ENCODE peak calls at places on chromosomes 1 and 21, in six cellular contexts. G is GM12878, N is HepG2, Z is A549, V is endothelial cell of umbilical vein, A is K562. U is an unnamed sample.

GRCh38 chr1:72439036-72439435 is 156.7 kb upstream of the NEGR1 start:
- DNase-seq in G (no peak), V (peak), N (no peak), Z (no peak), A (no peak), U (no peak)

GRCh38 chr1:116461723-116462122 is 88.7 kb downstream of the ATP1A1 start:
- DNase-seq in V (no peak), G (no peak), A (no peak), Z (no peak), N (no peak), U (no peak)

GRCh38 chr1:151511636-151512215 is 539 bp downstream of the CGN start:
- DNase-seq in V (no peak), N (no peak), Z (peak), A (no peak), G (no peak), U (peak)

GRCh38 chr1:51690285-51690961 is 73.5 kb downstream of the OSBPL9 start:
- DNase-seq in V (peak), G (no peak), A (no peak), N (peak), Z (peak), U (peak)

GRCh38 chr21:25862596-25862995 is 127.8 kb downstream of the GABPA start:
- DNase-seq in N (peak), V (no peak), G (no peak), A (peak), Z (no peak), U (peak)

GRCh38 chr1:200153277-200154055 is 126.0 kb downstream of the NR5A2 start:
- DNase-seq in Z (no peak), V (peak), A (no peak), N (no peak), G (peak), U (peak)

GRCh38 chr1:50841791-50842387 is 118.2 kb downstream of the FAF1 start:
- DNase-seq in G (no peak), Z (no peak), A (no peak), V (peak), N (peak), U (no peak)

GRCh38 chr1:104921552-104921951 is 1171.9 kb downstream of the AMY1C start:
- DNase-seq in G (no peak), N (no peak), V (no peak), A (no peak), Z (no peak), U (no peak)

GRCh38 chr1:210692796-210693195 is 364.1 kb downstream of the HHAT start:
- DNase-seq in A (no peak), G (no peak), V (no peak), N (no peak), Z (no peak), U (peak)

GRCh38 chr21:31873275-31873695 is 465 bp downstream of the HUNK start:
- DNase-seq in G (no peak), V (no peak), N (no peak), Z (peak), A (no peak), U (peak)

GRCh38 chr1:196309386-196309785 is 298.9 kb downstream of the KCNT2 start:
- DNase-seq in V (peak), N (peak), Z (no peak), G (no peak), A (no peak), U (peak)

GRCh38 chr21:16280731-16281130 is 550.9 kb downstream of the USP25 start:
- DNase-seq in G (no peak), N (no peak), Z (no peak), A (no peak), V (peak), U (no peak)

GRCh38 chr1:103372866-103373265 is 152.6 kb upstream of the RNPC3 start:
- DNase-seq in G (no peak), N (peak), Z (no peak), A (no peak), V (no peak), U (no peak)

GRCh38 chr21:31993826-31994791 is 121.3 kb downstream of the HUNK start:
- DNase-seq in Z (no peak), N (no peak), V (no peak), A (no peak), G (no peak), U (no peak)

GRCh38 chr1:113246929-113247328 is 143.4 kb upstream of the MAGI3 start:
- DNase-seq in Z (no peak), G (no peak), V (no peak), N (no peak), A (no peak), U (no peak)

GRCh38 chr1:240888039-240888786 is 276.3 kb upstream of the GREM2 start:
- DNase-seq in V (peak), N (peak), A (peak), Z (peak), G (no peak), U (peak)

GRCh38 chr1:67688526-67689219 is 3.7 kb downstream of the GADD45A start:
- DNase-seq in V (no peak), G (no peak), N (no peak), A (peak), Z (no peak), U (peak)

GRCh38 chr1:8544644-8545043 is 226.7 kb downstream of the SLC45A1 start:
- DNase-seq in Z (no peak), N (no peak), G (no peak), A (no peak), V (no peak), U (no peak)

GRCh38 chr1:14565076-14565475 is 33.4 kb upstream of the KAZN start:
- DNase-seq in A (no peak), V (no peak), N (no peak), Z (no peak), G (no peak), U (no peak)

GRCh38 chr1:30532621-30533020 is 190.8 kb downstream of the MATN1 start:
- DNase-seq in A (no peak), G (no peak), N (no peak), Z (no peak), V (no peak), U (no peak)

GRCh38 chr1:182795563-182796228 is 6.1 kb downstream of the NPL start:
- DNase-seq in Z (peak), V (no peak), A (peak), G (no peak), N (no peak), U (peak)

GRCh38 chr1:235253219-235253640 is 74.7 kb downstream of the ARID4B start:
- DNase-seq in V (peak), N (peak), G (no peak), Z (peak), A (peak), U (peak)

GRCh38 chr1:24923485-24924113 is 6.5 kb downstream of the RUNX3 start:
- DNase-seq in Z (no peak), V (no peak), N (no peak), A (no peak), G (peak), U (no peak)

GRCh38 chr1:160997323-160998038 is 23.5 kb downstream of the F11R start:
- DNase-seq in A (peak), Z (peak), N (peak), G (no peak), V (peak), U (peak)

GRCh38 chr1:227788279-227789041 is 27.0 kb upstream of the PRSS38 start:
- DNase-seq in Z (peak), G (no peak), A (no peak), N (peak), V (peak), U (peak)

GRCh38 chr1:81142099-81142776 is 658.5 kb upstream of the ADGRL2 start:
- DNase-seq in G (no peak), V (peak), Z (no peak), A (no peak), N (no peak), U (no peak)

GRCh38 chr1:204647114-204647804 is 38.3 kb downstream of the LRRN2 start:
- DNase-seq in V (peak), N (peak), G (peak), Z (peak), A (peak), U (peak)

GRCh38 chr1:201223852-201224670 is 33.4 kb downstream of the IGFN1 start:
- DNase-seq in A (no peak), Z (no peak), G (no peak), V (no peak), N (no peak), U (no peak)

GRCh38 chr1:113517346-113517745 is 127.0 kb downstream of the MAGI3 start:
- DNase-seq in G (no peak), A (no peak), N (peak), V (no peak), Z (no peak), U (no peak)

GRCh38 chr1:60971330-60971729 is 111.0 kb upstream of the NFIA start:
- DNase-seq in A (no peak), V (no peak), Z (no peak), G (no peak), N (no peak), U (no peak)

GRCh38 chr1:227654858-227655752 is 80.0 kb downstream of the JMJD4 start:
- DNase-seq in G (no peak), Z (no peak), N (no peak), A (no peak), V (peak), U (peak)

DNA sequence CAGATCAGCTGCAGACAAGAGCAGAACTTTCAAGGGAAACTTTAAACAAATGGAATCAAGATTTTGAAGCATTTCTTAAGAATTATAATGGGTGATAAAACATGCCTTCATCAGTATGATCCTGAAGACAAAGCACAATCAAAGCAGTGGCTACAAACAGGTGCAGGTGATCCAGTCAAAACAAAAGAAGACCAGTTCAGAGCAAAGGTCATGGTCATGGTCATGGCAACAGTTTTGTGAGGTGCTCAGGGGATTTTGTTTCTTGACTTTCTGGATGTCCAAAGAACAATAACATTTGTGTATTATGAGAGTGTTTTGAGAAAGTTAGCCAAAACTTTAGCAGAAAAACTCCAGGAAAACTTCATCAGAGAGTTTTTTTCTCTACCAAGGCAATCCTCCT is 681.7 kb upstream of the PTBP2 start:
- DNase-seq in Z (no peak), A (no peak), V (no peak), G (no peak), N (no peak), U (no peak)
- TF ChIP-seq MAX in Z (no peak), A (no peak), V (no peak), G (no peak), N (no peak), U (no peak)

DNA sequence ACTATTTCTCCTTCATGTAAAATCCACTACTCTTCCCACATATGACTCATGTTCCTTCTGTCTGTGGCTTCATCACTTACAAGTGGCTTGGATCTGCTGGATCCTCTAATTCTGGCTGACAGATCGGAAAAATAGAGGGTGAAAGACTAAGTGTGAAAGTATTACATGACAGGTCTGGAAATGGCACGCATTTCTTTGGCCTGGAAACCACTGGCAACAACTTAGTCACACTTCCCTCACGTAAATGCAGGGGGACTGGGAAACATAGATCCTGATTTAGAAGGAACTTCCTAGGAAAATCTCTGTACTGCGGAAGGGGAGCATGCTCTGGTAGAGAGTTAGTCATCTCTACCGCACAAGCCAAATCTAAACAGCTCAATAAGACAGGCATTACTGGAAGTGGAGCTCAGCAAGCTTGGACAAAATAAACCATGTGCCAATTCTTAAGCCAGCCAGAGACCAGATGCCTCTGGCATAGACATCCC is 305.4 kb upstream of the PTBP2 start:
- DNase-seq in V (peak), A (no peak), G (no peak), Z (no peak), N (no peak), U (no peak)
- TF ChIP-seq MYC in V (no peak), A (no peak), G (no peak), Z (no peak), N (no peak), U (no peak)

DNA sequence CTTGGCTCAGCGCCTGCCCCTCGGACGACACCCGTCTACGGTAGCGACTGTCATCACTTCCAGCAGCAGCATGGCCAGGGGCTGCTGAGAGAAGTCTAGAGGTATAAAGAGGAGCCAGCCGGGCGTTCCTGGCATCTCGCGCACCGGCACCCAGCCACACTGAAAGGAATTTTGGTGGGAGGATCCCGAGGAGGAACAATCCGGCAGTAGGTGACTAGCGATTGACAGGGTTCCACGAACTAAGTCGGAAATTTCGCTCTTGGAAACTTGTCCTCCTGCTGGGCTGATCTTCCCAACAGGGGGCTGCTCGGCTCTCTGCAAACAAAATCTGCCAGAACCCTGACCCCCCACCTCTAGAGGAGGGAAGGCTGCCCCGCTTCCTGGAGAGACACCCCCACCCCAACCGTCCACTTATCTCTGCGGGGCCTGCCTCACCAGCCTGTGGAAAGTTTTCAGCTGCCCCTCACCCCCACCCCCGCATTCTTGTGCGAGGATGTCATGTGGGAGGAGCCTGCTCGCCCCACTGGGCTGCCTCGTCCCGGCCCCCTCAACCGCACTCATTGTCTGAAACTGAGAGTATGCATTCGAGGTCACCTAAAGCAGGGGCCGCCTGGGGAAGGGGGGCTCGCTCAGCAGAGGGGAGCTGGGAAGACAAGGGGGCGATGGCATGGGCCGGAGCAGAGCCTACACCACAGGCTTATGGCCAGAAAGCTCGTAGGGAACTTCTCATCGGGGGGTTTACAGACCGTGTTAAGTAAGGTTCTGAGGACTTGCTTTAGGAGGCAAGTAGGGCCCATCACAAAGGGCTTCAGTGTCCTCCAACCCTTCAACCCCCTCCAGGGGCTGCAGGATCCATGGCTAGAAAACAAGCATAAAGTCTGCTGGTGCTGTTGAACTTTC is 9.6 kb downstream of the EPHA2 start:
- DNase-seq in G (no peak), V (peak), N (peak), A (peak), Z (peak), U (no peak)
- TF ChIP-seq POLR2A in G (no peak), V (peak), N (peak), A (peak), Z (no peak), U (no peak)

GRCh38 chr1:147598631-147599361 is 57.5 kb downstream of the BCL9 start:
- DNase-seq in Z (peak), V (no peak), A (peak), N (no peak), G (no peak), U (no peak)
- TF ChIP-seq MAX in Z (no peak), V (no peak), A (no peak), N (no peak), G (no peak), U (no peak)

GRCh38 chr1:21901986-21902377 is 35.1 kb downstream of the HSPG2 start:
- DNase-seq in Z (no peak), G (no peak), N (no peak), V (no peak), A (no peak), U (no peak)

GRCh38 chr1:21902378-21903012 is 34.6 kb downstream of the HSPG2 start:
- DNase-seq in V (peak), N (no peak), Z (no peak), G (no peak), A (no peak), U (no peak)

GRCh38 chr1:21900766-21901472 is 36.2 kb downstream of the HSPG2 start:
- DNase-seq in A (no peak), V (no peak), G (no peak), Z (no peak), N (no peak), U (no peak)

GRCh38 chr1:21899972-21900371 is 37.1 kb downstream of the HSPG2 start:
- DNase-seq in A (no peak), Z (no peak), G (no peak), V (peak), N (no peak), U (no peak)

DNA sequence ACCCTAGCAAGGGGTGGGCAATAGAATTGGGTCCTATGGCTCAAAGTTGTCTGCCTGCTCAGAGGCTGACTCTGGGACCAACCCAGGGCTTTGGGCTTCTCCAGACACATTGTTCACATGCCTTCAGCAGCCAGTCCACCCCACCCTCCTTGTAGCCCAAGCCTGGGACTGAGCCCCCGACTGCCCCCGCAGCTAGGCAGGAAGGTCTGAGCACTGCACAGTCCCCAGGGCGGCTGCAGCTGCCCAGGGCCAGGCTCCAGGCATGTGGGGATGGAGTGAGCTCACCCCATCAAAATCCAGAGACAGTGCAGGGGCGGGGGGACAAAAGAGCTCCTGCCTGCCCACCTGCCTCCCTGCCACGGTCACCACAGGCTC is 35.6 kb downstream of the HSPG2 start:
- DNase-seq in Z (no peak), N (no peak), A (no peak), G (no peak), V (peak), U (no peak)
- TF ChIP-seq MYC in Z (no peak), N (no peak), A (no peak), G (no peak), V (no peak), U (no peak)

GRCh38 chr1:95382385-95382784 is 148.4 kb downstream of the RWDD3 start:
- DNase-seq in Z (no peak), A (no peak), V (no peak), G (no peak), N (no peak), U (no peak)
- TF ChIP-seq POLR2A in Z (no peak), A (no peak), V (no peak), G (no peak), N (no peak), U (no peak)

GRCh38 chr1:244340396-244340795 is 111.3 kb downstream of the ADSS2 start:
- DNase-seq in G (no peak), A (no peak), N (no peak), Z (no peak), V (no peak), U (no peak)
- TF ChIP-seq MAX in G (no peak), A (no peak), N (no peak), Z (no peak), V (no peak), U (no peak)

DNA sequence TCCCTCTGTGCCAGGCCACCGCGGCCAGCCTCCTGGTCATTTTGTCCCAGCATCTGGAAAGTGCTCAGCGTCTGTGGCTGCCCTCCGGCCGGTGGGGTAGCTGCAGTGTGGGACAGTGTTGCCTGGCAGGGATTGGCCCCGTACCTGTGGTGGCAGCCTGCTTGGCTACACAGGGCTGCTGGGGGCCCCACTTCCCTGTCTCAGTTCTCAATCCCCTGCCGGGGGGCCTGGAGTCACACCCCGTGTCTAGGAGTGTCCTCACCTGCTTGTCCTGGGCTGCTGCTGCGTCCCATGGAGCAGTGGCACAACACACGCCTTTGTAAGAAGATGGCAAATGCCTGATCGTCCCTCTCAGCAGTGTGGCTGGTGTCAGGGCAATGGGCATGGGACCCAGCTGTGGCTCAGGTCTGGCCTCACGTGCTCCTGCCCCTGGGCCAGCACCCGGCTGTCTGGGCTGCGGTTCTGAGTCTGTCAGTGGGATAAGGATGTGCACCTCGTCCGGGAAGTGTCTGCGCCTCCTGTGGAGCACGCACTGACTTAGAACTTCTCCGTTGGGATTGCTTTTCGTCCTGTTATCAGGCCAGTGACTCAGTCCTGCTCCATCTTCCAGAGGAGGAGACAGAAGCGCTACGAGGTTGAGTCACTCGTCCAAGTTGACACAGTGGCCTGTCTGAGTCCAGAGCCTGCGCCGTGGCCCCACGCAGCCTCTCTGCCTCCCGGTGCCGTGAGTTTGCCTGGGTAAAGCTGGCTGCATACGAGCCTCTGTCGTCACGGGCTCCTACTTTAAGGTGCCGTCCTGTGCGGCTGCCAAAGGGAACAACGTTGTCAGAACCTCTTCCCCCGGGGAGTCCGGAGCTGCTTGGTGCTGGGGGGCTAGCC is 41.0 kb downstream of the CRYAA start:
- DNase-seq in N (peak), G (no peak), A (no peak), V (no peak), Z (peak), U (no peak)
- TF ChIP-seq MYC in N (no peak), G (no peak), A (no peak), V (no peak), Z (no peak), U (no peak)

U was measured in NB4.